ENCODE peak calls at places on chromosome 13, in eight cellular contexts. F is thoracic aorta; L is Peyer's patch; Q is CD8-positive, alpha-beta T cell; A is tibial nerve; W is AG04449; I is tibial artery; D is choroid plexus epithelial cell. P is an unnamed sample.

GRCh38 chr13:35478384-35479222 is 2.1 kb upstream of the MAB21L1 start:
- DNase-seq in D (no peak), Q (no peak), I (no peak), F (no peak), W (no peak), A (no peak), L (no peak), P (no peak)

GRCh38 chr13:102856603-102857002 is 10.8 kb downstream of the ERCC5 start:
- DNase-seq in A (no peak), F (no peak), W (no peak), D (no peak), L (no peak), I (no peak), Q (no peak), P (no peak)

GRCh38 chr13:113113846-113114271 is 8.3 kb downstream of the F7 start:
- DNase-seq in I (peak; percentile 43), Q (no peak), L (peak; percentile 33), A (no peak), D (no peak), W (no peak), F (no peak), P (peak; percentile 3)

GRCh38 chr13:52847682-52848432 is 583 bp downstream of the PCDH8 start:
- DNase-seq in W (no peak), I (no peak), D (no peak), A (no peak), L (no peak), Q (no peak), F (no peak), P (no peak)

GRCh38 chr13:23630349-23631093 is 60.3 kb downstream of the TNFRSF19 start:
- DNase-seq in F (no peak), D (no peak), L (no peak), W (no peak), A (no peak), I (no peak), Q (no peak), P (no peak)

GRCh38 chr13:77374786-77375185 is 47.9 kb upstream of the MYCBP2 start:
- DNase-seq in Q (no peak), D (no peak), L (no peak), A (no peak), F (no peak), W (no peak), I (no peak), P (no peak)

GRCh38 chr13:112355274-112355843 is 20.8 kb upstream of the SPACA7 start:
- DNase-seq in W (no peak), D (no peak), I (peak; percentile 54), F (no peak), Q (no peak), A (no peak), L (no peak), P (no peak)

GRCh38 chr13:41696163-41697003 is 239.0 kb downstream of the RGCC start:
- DNase-seq in A (no peak), Q (no peak), L (no peak), W (peak; percentile 80), F (no peak), D (peak; percentile 91), I (no peak), P (no peak)

GRCh38 chr13:48561461-48562224 is 28.8 kb upstream of the RCBTB2 start:
- DNase-seq in D (no peak), F (no peak), W (no peak), I (no peak), A (no peak), Q (no peak), L (no peak), P (no peak)

GRCh38 chr13:112725346-112726017 is 35.6 kb downstream of the ATP11A start:
- DNase-seq in Q (no peak), A (no peak), D (no peak), F (no peak), W (no peak), I (no peak), L (peak; percentile 45), P (no peak)

GRCh38 chr13:94121686-94122085 is 357.8 kb downstream of the DCT start:
- DNase-seq in A (no peak), I (no peak), F (no peak), Q (no peak), W (peak; percentile 28), L (peak; percentile 49), D (peak; percentile 88), P (no peak)

GRCh38 chr13:111789420-111789819 is 277.5 kb upstream of the SOX1 start:
- DNase-seq in F (no peak), D (no peak), A (no peak), I (no peak), W (no peak), L (no peak), Q (no peak), P (no peak)

GRCh38 chr13:20796791-20797513 is 23.2 kb upstream of the EEF1AKMT1 start:
- DNase-seq in D (peak; percentile 26), I (no peak), A (no peak), F (no peak), L (no peak), Q (no peak), W (peak; percentile 4), P (no peak)

GRCh38 chr13:31385534-31385933 is 185.8 kb downstream of the B3GLCT start:
- DNase-seq in A (no peak), F (no peak), I (no peak), W (no peak), L (no peak), Q (no peak), D (no peak), P (peak; percentile 40)

GRCh38 chr13:111663505-111663904 is 343.1 kb downstream of the TEX29 start:
- DNase-seq in F (no peak), A (no peak), L (no peak), I (no peak), Q (no peak), D (no peak), W (no peak), P (no peak)

GRCh38 chr13:106981050-106981449 is 413.1 kb upstream of the ARGLU1 start:
- DNase-seq in D (no peak), F (no peak), Q (no peak), L (no peak), A (no peak), I (no peak), W (no peak), P (no peak)

GRCh38 chr13:39870197-39870746 is 214.8 kb downstream of the COG6 start:
- DNase-seq in A (no peak), I (no peak), Q (no peak), F (no peak), D (no peak), W (no peak), L (no peak), P (no peak)

GRCh38 chr13:30698023-30698422 is 37.3 kb upstream of the ALOX5AP start:
- DNase-seq in D (peak; percentile 86), W (no peak), F (no peak), I (peak; percentile 51), Q (no peak), L (no peak), A (no peak), P (no peak)

GRCh38 chr13:98972627-98973026 is 5.2 kb downstream of the DOCK9 start:
- DNase-seq in L (no peak), Q (no peak), W (peak; percentile 72), I (no peak), A (no peak), D (peak; percentile 83), F (no peak), P (no peak)
- H3K4me3 ChIP-seq in L (no peak overlapping the region), Q (no peak overlapping the region), W (no peak overlapping the region), I (no peak overlapping the region), A (no peak overlapping the region), D (no peak overlapping the region), F (no peak overlapping the region), P (no peak overlapping the region)

GRCh38 chr13:44397766-44398223 is 24.2 kb downstream of the SERP2 start:
- DNase-seq in D (peak; percentile 91), L (no peak), Q (no peak), F (no peak), W (no peak), I (no peak), A (no peak), P (no peak)

GRCh38 chr13:44399045-44399444 is 25.4 kb downstream of the SERP2 start:
- DNase-seq in A (no peak), I (no peak), D (no peak), L (no peak), Q (no peak), W (no peak), F (no peak), P (no peak)

GRCh38 chr13:44398606-44399005 is 25.0 kb downstream of the SERP2 start:
- DNase-seq in A (no peak), Q (no peak), I (no peak), F (no peak), L (no peak), W (no peak), D (no peak), P (no peak)

GRCh38 chr13:44396295-44396962 is 22.8 kb downstream of the SERP2 start:
- DNase-seq in Q (no peak), D (no peak), W (no peak), F (no peak), A (no peak), L (no peak), I (no peak), P (no peak)

DNA sequence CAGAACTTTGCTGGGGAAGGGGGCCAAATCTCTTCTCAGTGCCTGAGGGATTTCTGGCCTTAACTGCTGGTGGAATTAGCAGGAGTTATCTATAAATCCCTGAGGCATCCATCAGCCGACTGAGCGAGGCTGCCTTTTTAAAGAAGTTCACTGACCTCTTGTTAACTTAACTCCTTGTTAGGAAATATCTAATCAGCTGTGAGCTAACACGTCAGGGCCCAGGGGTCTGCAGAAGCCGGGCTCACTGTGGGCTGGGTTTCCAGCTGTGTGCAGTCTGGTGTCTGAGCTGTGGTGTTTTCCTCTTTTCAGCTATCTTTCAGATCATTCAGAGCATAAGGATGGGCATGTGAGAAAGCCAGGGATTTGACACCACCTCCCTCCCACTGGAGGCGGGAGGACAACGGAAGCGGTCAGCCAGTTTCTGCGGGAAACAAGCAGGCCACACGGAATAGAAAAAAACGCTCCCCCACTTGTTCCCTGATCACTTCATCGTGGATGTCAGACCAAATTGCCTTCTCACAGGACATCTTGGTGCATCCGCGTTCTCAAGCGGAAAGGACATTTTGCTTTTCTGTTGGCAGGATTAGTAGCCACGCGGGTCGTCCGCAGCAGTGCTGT is 23.4 kb downstream of the SERP2 start:
- DNase-seq in A (no peak), I (no peak), L (no peak), Q (no peak), D (peak; percentile 92), W (no peak), F (no peak), P (no peak)
- H3K4me3 ChIP-seq in A (peak overlapping the region; percentile 11), I (no peak overlapping the region), L (no peak overlapping the region), Q (no peak overlapping the region), D (no peak overlapping the region), W (no peak overlapping the region), F (no peak overlapping the region), P (no peak overlapping the region)

GRCh38 chr13:45850020-45850613 is 1.4 kb downstream of the SIAH3 start:
- DNase-seq in Q (no peak), L (no peak), I (no peak), F (no peak), W (no peak), D (no peak), A (no peak), P (no peak)
- H3K4me3 ChIP-seq in Q (peak overlapping the region; percentile 72), L (peak overlapping the region; percentile 37), I (no peak overlapping the region), F (peak overlapping the region; percentile 56), W (no peak overlapping the region), D (no peak overlapping the region), A (no peak overlapping the region), P (no peak overlapping the region)

DNA sequence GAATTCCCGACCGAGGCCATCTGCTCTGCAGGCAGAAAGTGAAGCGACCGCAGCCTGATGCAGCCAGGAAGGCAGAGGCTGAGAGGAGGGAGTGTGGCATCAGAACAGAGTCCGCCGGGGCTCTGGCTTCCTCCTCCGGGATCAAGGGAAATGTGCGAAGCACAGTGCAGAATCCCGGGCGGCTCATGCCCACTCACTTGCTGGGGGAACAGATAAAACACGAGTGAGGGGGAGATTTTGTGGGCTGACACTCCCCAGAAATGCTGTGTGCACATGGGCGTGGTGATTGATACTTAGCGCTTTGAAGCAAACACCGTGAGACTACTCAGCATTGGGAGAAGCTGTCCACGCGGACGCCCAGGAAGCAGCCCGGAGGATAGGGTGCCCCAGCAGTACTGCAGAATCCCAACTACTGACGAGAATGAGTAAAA is 75.3 kb upstream of the POMP start:
- DNase-seq in I (no peak), Q (no peak), A (no peak), F (no peak), D (no peak), L (no peak), W (no peak), P (no peak)
- H3K4me3 ChIP-seq in I (no peak overlapping the region), Q (no peak overlapping the region), A (no peak overlapping the region), F (no peak overlapping the region), D (no peak overlapping the region), L (no peak overlapping the region), W (no peak overlapping the region), P (no peak overlapping the region)